ENCODE peak calls at places on chromosomes 16 and 17, in six cellular contexts. G is WERI-Rb-1; A is effector memory CD4-positive, alpha-beta T cell; L is kidney epithelial cell; I is BE2C; Q is heart left ventricle. J is an unnamed sample. For H3K27me3, the result is how much of the 10 kb centered on the place peaks cover.

GRCh38 chr16:9778879-9779278 is 403.3 kb downstream of the GRIN2A start:
- DNase-seq in I (no peak), L (no peak), Q (no peak), G (no peak), A (no peak), J (no peak)

GRCh38 chr16:67804853-67805542 is 1.4 kb downstream of the RANBP10 start:
- DNase-seq in G (no peak), Q (no peak), I (no peak), A (no peak), L (no peak), J (no peak)

GRCh38 chr17:80367510-80367909 is 47.5 kb upstream of the ENDOV start:
- DNase-seq in Q (no peak), L (no peak), G (no peak), A (no peak), I (no peak), J (no peak)

GRCh38 chr16:83581994-83582747 is 225.6 kb upstream of the HSBP1 start:
- DNase-seq in A (no peak), G (no peak), L (no peak), I (no peak), Q (no peak), J (no peak)

GRCh38 chr16:13426736-13427135 is 493.2 kb upstream of the ERCC4 start:
- DNase-seq in L (no peak), I (no peak), G (no peak), A (no peak), Q (no peak), J (no peak)

GRCh38 chr17:2054740-2055493 is at the start of gene HIC1:
- DNase-seq in G (peak), L (no peak), A (peak), Q (peak), I (peak), J (peak)

GRCh38 chr17:2909164-2909852 is 113.1 kb downstream of the RAP1GAP2 start:
- DNase-seq in Q (no peak), L (no peak), G (peak), I (no peak), A (no peak), J (peak)

GRCh38 chr17:61309857-61310256 is 89.8 kb upstream of the TBX2 start:
- DNase-seq in Q (no peak), L (peak), G (no peak), I (no peak), A (no peak), J (no peak)

GRCh38 chr17:35046740-35047283 is 16.7 kb downstream of the RFFL start:
- DNase-seq in I (peak), G (peak), L (no peak), Q (no peak), A (peak), J (no peak)

GRCh38 chr17:47978324-47978723 is 7.4 kb downstream of the CDK5RAP3 start:
- DNase-seq in Q (peak), A (no peak), L (no peak), I (peak), G (peak), J (peak)

GRCh38 chr17:76904116-76904515 is 35.9 kb downstream of the MGAT5B start:
- DNase-seq in Q (no peak), I (no peak), G (no peak), L (no peak), A (no peak), J (no peak)
- H3K27me3 ChIP-seq in Q (under half), I (under half), G (under half), L (under half), A (under half), J (under half)

DNA sequence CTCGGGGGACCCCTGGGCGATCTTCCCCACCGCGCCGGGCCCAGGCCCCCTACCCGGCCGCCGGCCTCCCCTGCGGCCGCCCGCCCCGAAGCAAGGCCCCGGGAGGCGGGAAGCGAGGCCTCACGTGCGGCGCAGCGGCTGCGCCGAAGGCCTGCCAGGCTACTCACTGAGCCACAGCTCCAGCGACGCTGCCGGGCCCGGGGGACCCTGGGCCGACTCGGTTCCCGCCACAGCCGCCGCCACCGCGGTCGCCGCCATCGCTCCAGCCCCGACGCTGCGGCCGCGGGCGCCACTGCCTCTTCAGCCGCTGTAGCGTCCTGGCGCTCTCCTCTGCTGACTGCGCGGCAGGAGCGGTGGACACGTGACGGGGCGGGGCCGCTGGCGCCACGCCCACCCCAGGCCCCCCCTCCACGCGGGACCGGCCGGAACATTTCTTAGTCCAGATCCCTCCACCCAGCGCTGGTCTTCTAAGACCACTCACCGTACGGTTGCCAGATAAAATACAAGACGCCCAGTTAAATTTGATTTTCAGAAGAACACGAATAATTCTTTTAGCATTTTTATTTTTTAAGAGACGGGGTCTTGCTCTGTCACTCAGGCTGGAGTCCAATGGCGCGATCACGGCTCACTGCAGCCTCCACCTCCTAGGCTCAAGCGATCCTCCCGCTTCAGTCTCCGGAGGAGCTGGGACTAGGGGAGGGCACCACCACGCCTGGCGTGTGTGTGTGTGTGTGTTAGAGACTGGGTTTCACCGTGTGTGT is at the start of gene GGA2:
- DNase-seq in A (peak), G (peak), Q (peak), L (no peak), I (peak), J (peak)
- H3K27me3 ChIP-seq in A (under half), G (under half), Q (under half), L (under half), I (under half), J (under half)

GRCh38 chr17:38598536-38598935 is 7.2 kb downstream of the SRCIN1 start:
- DNase-seq in Q (no peak), G (peak), L (peak), A (no peak), I (peak), J (no peak)

GRCh38 chr17:38600416-38600815 is 5.3 kb downstream of the SRCIN1 start:
- DNase-seq in A (no peak), G (no peak), I (no peak), L (no peak), Q (no peak), J (no peak)

GRCh38 chr17:38598995-38599394 is 6.8 kb downstream of the SRCIN1 start:
- DNase-seq in Q (no peak), A (no peak), I (no peak), L (no peak), G (no peak), J (no peak)

GRCh38 chr17:38600906-38601305 is 4.8 kb downstream of the SRCIN1 start:
- DNase-seq in Q (no peak), G (no peak), L (no peak), I (no peak), A (no peak), J (peak)

DNA sequence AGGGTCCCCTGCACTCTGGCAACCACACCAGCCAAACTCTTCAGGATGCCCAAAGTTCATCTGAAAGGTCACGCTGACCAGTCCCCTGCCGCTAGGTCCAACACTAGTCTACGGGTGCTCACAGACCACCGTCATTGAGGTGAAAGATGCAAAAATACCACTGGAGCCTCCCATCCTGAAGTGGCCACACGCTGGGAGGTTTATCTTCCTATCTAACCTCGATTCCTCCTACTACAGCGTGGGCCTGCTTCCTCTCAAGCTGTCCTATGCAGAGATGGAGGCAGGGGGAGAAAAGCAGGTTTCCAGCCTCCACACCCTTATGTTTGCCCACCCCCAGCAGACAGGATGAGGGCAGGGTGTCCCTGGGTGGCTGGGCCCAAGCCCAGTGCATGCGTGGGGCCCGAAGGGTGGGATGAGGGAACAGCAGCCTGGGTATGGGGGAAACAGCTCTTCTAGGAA is 6.3 kb downstream of the SRCIN1 start:
- DNase-seq in G (no peak), Q (no peak), A (no peak), L (no peak), I (no peak), J (no peak)
- H3K27me3 ChIP-seq in G (under half), Q (under half), A (under half), L (half or more), I (under half), J (under half)

GRCh38 chr17:15742921-15743320 is 10.8 kb downstream of the TBC1D26 start:
- DNase-seq in L (no peak), G (no peak), Q (no peak), I (no peak), A (no peak), J (no peak)
- H3K27me3 ChIP-seq in L (under half), G (under half), Q (under half), I (under half), A (under half), J (under half)

DNA sequence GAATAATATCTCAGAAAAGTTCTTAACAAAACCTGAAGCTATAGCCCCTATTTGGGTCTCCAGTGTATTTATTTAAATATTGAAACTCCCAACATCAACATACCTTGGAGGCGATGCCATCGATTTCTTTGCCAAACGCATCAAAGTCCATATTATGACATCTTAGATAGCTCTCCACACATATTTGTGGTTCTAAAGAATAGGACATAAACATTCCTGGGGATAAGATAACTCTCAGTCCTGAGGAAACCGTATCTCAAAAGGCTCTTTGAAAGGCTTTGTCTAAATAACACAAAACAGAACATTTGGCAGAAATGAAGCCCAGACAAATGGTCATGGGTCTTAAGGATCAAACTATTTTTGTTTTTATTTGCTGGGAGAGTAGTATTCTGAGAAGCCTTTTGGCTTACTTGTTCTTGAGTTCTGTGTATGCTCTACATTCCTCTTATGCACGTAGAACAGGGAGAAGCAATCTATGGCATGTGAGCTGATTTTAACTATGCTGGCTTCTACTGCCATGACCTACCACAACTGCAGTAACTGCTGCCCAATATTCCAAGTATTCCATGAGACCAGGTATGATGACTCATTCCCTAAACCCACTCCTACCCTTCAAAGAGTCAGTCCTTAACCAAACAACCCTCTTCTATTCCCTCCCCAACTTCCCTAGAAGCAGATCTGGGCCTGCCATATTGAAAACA is 279.0 kb upstream of the ZFHX3 start:
- DNase-seq in A (no peak), I (no peak), Q (no peak), G (no peak), L (no peak), J (no peak)
- H3K27me3 ChIP-seq in A (under half), I (under half), Q (under half), G (under half), L (under half), J (under half)

DNA sequence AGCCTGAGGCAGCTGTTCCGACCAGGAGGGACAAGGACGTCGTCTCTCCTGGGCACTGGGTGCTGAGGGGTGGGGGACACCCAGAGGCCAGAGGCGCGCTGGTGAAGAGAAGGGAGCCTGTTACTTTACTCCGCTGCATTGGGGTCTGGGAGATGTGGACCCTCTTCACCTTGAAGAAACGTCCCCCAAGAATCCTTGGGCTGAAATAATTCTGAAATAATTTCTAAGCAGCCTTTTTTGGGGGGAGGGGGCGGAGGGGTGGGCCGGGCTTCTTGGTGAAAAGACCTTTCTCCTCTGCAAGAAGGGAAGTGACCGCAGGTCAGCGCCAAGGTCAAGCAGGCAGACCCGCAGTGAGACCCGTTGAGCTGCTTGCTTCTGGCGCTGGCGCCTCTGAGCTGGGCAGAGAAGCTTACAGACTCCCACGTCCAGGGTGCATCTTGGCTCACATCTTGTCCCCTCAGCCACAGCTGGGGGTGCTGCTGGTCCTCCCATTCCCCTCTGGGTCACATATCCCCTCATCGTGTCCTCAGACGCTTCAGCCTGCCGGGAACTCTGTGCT is 1.1 kb downstream of the SYT17 start:
- DNase-seq in A (no peak), L (no peak), I (peak), G (peak), Q (no peak), J (no peak)
- H3K27me3 ChIP-seq in A (under half), L (under half), I (under half), G (under half), Q (under half), J (under half)

GRCh38 chr16:57012353-57012752 is 23.0 kb downstream of the NLRC5 start:
- DNase-seq in I (no peak), L (no peak), Q (no peak), G (no peak), A (no peak), J (no peak)
- H3K27me3 ChIP-seq in I (under half), L (under half), Q (under half), G (under half), A (under half), J (under half)

GRCh38 chr17:49989518-49989880 is 5.5 kb downstream of the DLX3 start:
- DNase-seq in I (peak), L (no peak), A (no peak), Q (no peak), G (peak), J (no peak)
- H3K27me3 ChIP-seq in I (half or more), L (half or more), A (under half), Q (under half), G (under half), J (under half)

DNA sequence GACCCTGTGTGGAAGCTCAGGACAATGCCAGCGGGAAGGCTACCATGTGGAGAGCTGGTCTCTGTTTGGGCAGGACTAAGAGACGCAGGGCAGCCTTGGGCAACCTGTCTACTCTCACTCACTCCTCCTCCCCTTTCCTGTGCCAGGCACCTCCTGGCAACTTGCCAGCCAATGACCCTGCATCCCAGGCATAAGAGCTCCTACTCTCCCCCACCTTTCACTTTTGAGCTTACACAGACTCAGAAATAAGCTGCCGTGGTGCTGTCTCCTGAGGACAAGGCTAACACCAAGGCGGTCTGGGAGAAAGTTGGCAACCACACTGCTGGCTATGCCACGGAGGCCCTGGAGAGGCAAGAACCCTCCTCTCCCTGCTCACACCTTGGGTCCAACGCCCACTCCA is 2.6 kb downstream of the HBM start:
- DNase-seq in I (peak), G (peak), A (no peak), L (no peak), Q (no peak), J (no peak)
- H3K27me3 ChIP-seq in I (half or more), G (under half), A (under half), L (half or more), Q (half or more), J (under half)

GRCh38 chr16:54363760-54364159 is 77.2 kb upstream of the IRX3 start:
- DNase-seq in A (no peak), Q (no peak), G (peak), L (no peak), I (no peak), J (no peak)

GRCh38 chr16:54359555-54359954 is 73.0 kb upstream of the IRX3 start:
- DNase-seq in L (no peak), I (no peak), Q (no peak), A (no peak), G (no peak), J (no peak)

GRCh38 chr16:54361246-54361645 is 74.7 kb upstream of the IRX3 start:
- DNase-seq in L (no peak), G (no peak), A (no peak), Q (no peak), I (no peak), J (no peak)

GRCh38 chr16:54362801-54363200 is 76.2 kb upstream of the IRX3 start:
- DNase-seq in I (no peak), Q (no peak), A (no peak), L (no peak), G (no peak), J (no peak)

DNA sequence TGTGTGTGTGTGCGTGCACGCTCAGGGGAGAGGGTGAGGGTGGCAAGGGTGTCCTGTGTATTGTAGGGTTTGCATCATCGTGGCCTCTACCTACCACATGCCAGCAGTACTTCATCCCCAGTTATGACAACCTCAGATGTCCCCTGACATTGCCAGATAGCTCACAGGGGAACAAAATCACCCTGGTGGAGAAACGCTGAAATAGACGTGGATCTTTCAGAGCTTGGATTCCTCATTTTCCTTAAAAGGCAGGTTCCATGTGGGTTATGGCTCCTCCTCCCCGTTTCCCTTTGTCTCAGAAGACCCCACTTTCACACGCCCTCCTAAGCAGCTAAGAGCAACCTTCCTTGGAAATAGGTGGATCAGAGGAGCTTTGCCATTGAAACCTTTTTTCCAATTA is 75.2 kb upstream of the IRX3 start:
- DNase-seq in L (no peak), Q (no peak), I (no peak), G (no peak), A (no peak), J (no peak)
- H3K27me3 ChIP-seq in L (under half), Q (under half), I (under half), G (under half), A (under half), J (under half)